ENCODE peak calls at places on chromosomes 4 and X, in eight cellular contexts. M is hepatocyte, B is AG08395, L is osteoblast, C is left cardiac atrium, O is left colon, K is NCI-H1417, R is substantia nigra. P is an unnamed sample.

GRCh38 chrX:68999351-68999750 is 165.9 kb downstream of the PJA1 start:
- DNase-seq in M (no peak), B (no peak), L (no peak), C (no peak), O (no peak), K (no peak), R (no peak), P (no peak)

GRCh38 chr4:15400911-15401671 is 26.7 kb upstream of the C1QTNF7 start:
- DNase-seq in M (peak; percentile 13), B (peak; percentile 89), L (peak; percentile 83), C (peak; percentile 53), O (peak; percentile 25), K (no peak), R (peak; percentile 5), P (no peak)

GRCh38 chrX:134537179-134537945 is 77.4 kb downstream of the HPRT1 start:
- DNase-seq in M (peak; percentile 51), B (peak; percentile 89), L (no peak), C (no peak), O (peak; percentile 64), K (no peak), R (no peak), P (no peak)

GRCh38 chr4:10593130-10593529 is 91.4 kb downstream of the CLNK start:
- DNase-seq in M (no peak), B (no peak), L (no peak), C (no peak), O (no peak), K (no peak), R (no peak), P (no peak)

GRCh38 chr4:164423819-164424218 is 330.1 kb upstream of the SMIM31 start:
- DNase-seq in M (no peak), B (no peak), L (no peak), C (no peak), O (no peak), K (no peak), R (no peak), P (no peak)

GRCh38 chr4:20615492-20616136 is 84.6 kb upstream of the PACRGL start:
- DNase-seq in M (no peak), B (peak; percentile 6), L (peak; percentile 71), C (no peak), O (no peak), K (no peak), R (no peak), P (no peak)

GRCh38 chrX:72247206-72247944 is 8.5 kb upstream of the ERCC6L start:
- DNase-seq in M (peak; percentile 20), B (no peak), L (no peak), C (peak; percentile 46), O (peak; percentile 78), K (peak; percentile 42), R (no peak), P (no peak)

GRCh38 chr4:1862961-1863296 is 7.0 kb upstream of the LETM1 start:
- DNase-seq in M (no peak), B (no peak), L (no peak), C (no peak), O (no peak), K (no peak), R (no peak), P (no peak)

GRCh38 chr4:98710831-98711230 is 52.4 kb upstream of the TSPAN5 start:
- DNase-seq in M (no peak), B (peak; percentile 47), L (peak; percentile 36), C (no peak), O (no peak), K (no peak), R (no peak), P (no peak)

GRCh38 chr4:107736924-107737448 is 17.0 kb upstream of the PAPSS1 start:
- DNase-seq in M (peak; percentile 72), B (peak; percentile 63), L (peak; percentile 77), C (peak; percentile 22), O (peak; percentile 16), K (peak; percentile 35), R (no peak), P (peak; percentile 44)

GRCh38 chrX:107675823-107676555 is 47.7 kb downstream of the PRPS1 start:
- DNase-seq in M (peak; percentile 61), B (no peak), L (no peak), C (no peak), O (no peak), K (peak; percentile 35), R (no peak), P (no peak)

GRCh38 chrX:118594697-118595420 is 99.2 kb downstream of the DOCK11 start:
- DNase-seq in M (no peak), B (no peak), L (peak; percentile 6), C (no peak), O (no peak), K (no peak), R (no peak), P (no peak)

P was measured in retina.